ENCODE peak calls at places on chromosomes 1 and 21, in nine cellular contexts. H is Calu3; D is progenitor cell of endocrine pancreas; X is AG09319; P is BJ; W is DMS153; Y is myocyte; F is effector memory CD8-positive, alpha-beta T cell; U is effector CD4-positive, alpha-beta T cell. B is an unnamed sample.
A peak's percentile ranks its signal among the peaks of the same experiment; 100 is the strongest.

GRCh38 chr1:185062710-185063370 is 17.5 kb downstream of the RNF2 start:
- DNase-seq in H (no peak), D (no peak), X (no peak), P (no peak), W (no peak), Y (no peak), F (no peak), U (no peak), B (no peak)

GRCh38 chr1:11272544-11272841 is 505 bp upstream of the UBIAD1 start:
- DNase-seq in H (no peak), D (no peak), X (no peak), P (no peak), W (no peak), Y (no peak), F (no peak), U (no peak), B (no peak)

GRCh38 chr1:115364044-115364775 is 26.2 kb upstream of the NGF start:
- DNase-seq in H (no peak), D (no peak), X (peak; percentile 57), P (peak; percentile 84), W (no peak), Y (peak; percentile 68), F (no peak), U (no peak), B (no peak)

GRCh38 chr1:153962088-153963029 is 978 bp downstream of the SLC39A1 start:
- DNase-seq in H (peak; percentile 41), D (no peak), X (no peak), P (no peak), W (no peak), Y (peak; percentile 25), F (no peak), U (no peak), B (no peak)

GRCh38 chr1:114609826-114610225 is 28.4 kb upstream of the BCAS2 start:
- DNase-seq in H (no peak), D (no peak), X (no peak), P (no peak), W (no peak), Y (no peak), F (no peak), U (no peak), B (no peak)

GRCh38 chr21:29499734-29500343 is 201.1 kb downstream of the BACH1 start:
- DNase-seq in H (peak; percentile 50), D (no peak), X (no peak), P (no peak), W (no peak), Y (no peak), F (no peak), U (no peak), B (peak; percentile 48)

GRCh38 chr1:114088392-114089299 is 65.0 kb downstream of the SYT6 start:
- DNase-seq in H (no peak), D (no peak), X (no peak), P (no peak), W (no peak), Y (no peak), F (no peak), U (no peak), B (no peak)

GRCh38 chr1:31943546-31944184 is 5.5 kb upstream of the PTP4A2 start:
- DNase-seq in H (no peak), D (no peak), X (no peak), P (no peak), W (no peak), Y (peak; percentile 48), F (peak; percentile 59), U (no peak), B (no peak)

GRCh38 chr1:92038695-92039346 is 9.0 kb downstream of the EPHX4 start:
- DNase-seq in H (no peak), D (no peak), X (no peak), P (no peak), W (no peak), Y (no peak), F (no peak), U (no peak), B (no peak)

GRCh38 chr1:226632922-226633351 is 84.4 kb downstream of the STUM start:
- DNase-seq in H (no peak), D (no peak), X (no peak), P (no peak), W (no peak), Y (no peak), F (no peak), U (peak; percentile 2), B (no peak)

GRCh38 chr1:26335774-26336476 is 18.0 kb downstream of the CRYBG2 start:
- DNase-seq in H (no peak), D (peak; percentile 30), X (no peak), P (no peak), W (no peak), Y (no peak), F (no peak), U (no peak), B (no peak)

GRCh38 chr1:24424207-24424606 is 8.6 kb downstream of the NIPAL3 start:
- DNase-seq in H (no peak), D (no peak), X (no peak), P (no peak), W (no peak), Y (no peak), F (no peak), U (no peak), B (no peak)

GRCh38 chr1:226831953-226832352 is 38.5 kb upstream of the PSEN2 start:
- DNase-seq in H (no peak), D (no peak), X (no peak), P (no peak), W (no peak), Y (no peak), F (no peak), U (no peak), B (no peak)

GRCh38 chr1:112805155-112805853 is 90.2 kb upstream of the PPM1J start:
- DNase-seq in H (no peak), D (no peak), X (no peak), P (no peak), W (no peak), Y (no peak), F (no peak), U (no peak), B (no peak)

GRCh38 chr1:1197551-1198422 is 8.6 kb downstream of the TNFRSF18 start:
- DNase-seq in H (no peak), D (no peak), X (no peak), P (no peak), W (no peak), Y (no peak), F (no peak), U (peak; percentile 1), B (no peak)

GRCh38 chr21:35342440-35342839 is 293.3 kb upstream of the RUNX1 start:
- DNase-seq in H (peak; percentile 6), D (no peak), X (no peak), P (no peak), W (no peak), Y (no peak), F (no peak), U (no peak), B (no peak)

GRCh38 chr1:50424940-50425375 is 1.7 kb upstream of the DMRTA2 start:
- DNase-seq in H (no peak), D (no peak), X (no peak), P (no peak), W (no peak), Y (no peak), F (no peak), U (no peak), B (no peak)

GRCh38 chr1:78687914-78688313 is 38.3 kb downstream of the IFI44 start:
- DNase-seq in H (no peak), D (no peak), X (no peak), P (no peak), W (no peak), Y (no peak), F (no peak), U (no peak), B (no peak)

GRCh38 chr1:37919277-37919676 is 27.6 kb downstream of the INPP5B start:
- DNase-seq in H (peak; percentile 24), D (no peak), X (no peak), P (no peak), W (no peak), Y (no peak), F (no peak), U (no peak), B (no peak)

GRCh38 chr1:114033219-114033706 is 54.0 kb downstream of the OLFML3 start:
- DNase-seq in H (no peak), D (peak; percentile 12), X (no peak), P (no peak), W (no peak), Y (peak; percentile 32), F (no peak), U (no peak), B (peak; percentile 1)

GRCh38 chr1:200896571-200897187 is 2.0 kb downstream of the INAVA start:
- DNase-seq in H (peak; percentile 97), D (peak; percentile 42), X (no peak), P (no peak), W (no peak), Y (no peak), F (no peak), U (no peak), B (no peak)

GRCh38 chr1:231053493-231054162 is 13.6 kb upstream of the FAM89A start:
- DNase-seq in H (peak; percentile 33), D (no peak), X (peak; percentile 27), P (peak; percentile 18), W (no peak), Y (peak; percentile 28), F (no peak), U (no peak), B (no peak)

GRCh38 chr1:163178628-163179027 is 24.1 kb downstream of the RGS5 start:
- DNase-seq in H (no peak), D (no peak), X (no peak), P (no peak), W (no peak), Y (no peak), F (no peak), U (no peak), B (no peak)

GRCh38 chr1:27011058-27011764 is 1.4 kb downstream of the TENT5B start:
- DNase-seq in H (peak; percentile 84), D (peak; percentile 39), X (no peak), P (no peak), W (no peak), Y (peak; percentile 62), F (no peak), U (no peak), B (no peak)

GRCh38 chr1:192580351-192580962 is 4.9 kb downstream of the RGS1 start:
- DNase-seq in H (peak; percentile 42), D (no peak), X (peak; percentile 35), P (no peak), W (peak; percentile 61), Y (peak; percentile 80), F (peak; percentile 26), U (peak; percentile 18), B (peak; percentile 54)

GRCh38 chr1:24022611-24023359 is 42.7 kb upstream of the SRSF10 start:
- DNase-seq in H (peak; percentile 56), D (no peak), X (no peak), P (peak; percentile 84), W (no peak), Y (peak; percentile 97), F (no peak), U (no peak), B (no peak)

GRCh38 chr1:10178602-10179407 is 31.6 kb upstream of the KIF1B start:
- DNase-seq in H (no peak), D (no peak), X (no peak), P (no peak), W (no peak), Y (no peak), F (no peak), U (no peak), B (no peak)

GRCh38 chr1:232551281-232551835 is 78.6 kb downstream of the SIPA1L2 start:
- DNase-seq in H (no peak), D (no peak), X (no peak), P (no peak), W (no peak), Y (no peak), F (no peak), U (no peak), B (no peak)

GRCh38 chr1:57423135-57424131 is at the start of gene DAB1:
- DNase-seq in H (peak; percentile 17), D (peak; percentile 19), X (no peak), P (no peak), W (peak; percentile 25), Y (no peak), F (no peak), U (no peak), B (no peak)

GRCh38 chr1:198201956-198202784 is 45.4 kb downstream of the NEK7 start:
- DNase-seq in H (no peak), D (no peak), X (no peak), P (no peak), W (no peak), Y (no peak), F (no peak), U (no peak), B (no peak)

GRCh38 chr1:99681583-99681982 is 35.7 kb downstream of the PALMD start:
- DNase-seq in H (no peak), D (no peak), X (no peak), P (no peak), W (no peak), Y (peak; percentile 85), F (no peak), U (no peak), B (peak; percentile 58)

B was measured in NCI-H460.